ENCODE peak calls at places on chromosomes 5 and 9, in nine cellular contexts. T, R, Y, S, P, G, Z, W and Q are unnamed samples.

GRCh38 chr9:127506814-127507750 is 55.8 kb downstream of the LRSAM1 start:
- DNase-seq in T (peak; percentile 71), R (no peak), Y (no peak), S (no peak), P (no peak), G (peak; percentile 57), Z (peak; percentile 78), W (no peak), Q (no peak)

GRCh38 chr5:143717400-143717799 is 94.6 kb upstream of the HMHB1 start:
- DNase-seq in T (no peak), R (peak; percentile 82), Y (no peak), S (peak; percentile 63), P (no peak), G (no peak), Z (peak; percentile 91), W (no peak), Q (no peak)

GRCh38 chr9:91207889-91208651 is 153.6 kb downstream of the AUH start:
- DNase-seq in T (no peak), R (peak; percentile 29), Y (no peak), S (peak; percentile 72), P (peak; percentile 23), G (no peak), Z (peak; percentile 58), W (no peak), Q (no peak)

GRCh38 chr9:125525846-125526619 is 181.0 kb downstream of the MAPKAP1 start:
- DNase-seq in T (no peak), R (peak; percentile 86), Y (no peak), S (no peak), P (no peak), G (peak; percentile 72), Z (peak; percentile 72), W (no peak), Q (no peak)

GRCh38 chr5:146338774-146339714 is at the start of gene POU4F3:
- DNase-seq in T (no peak), R (no peak), Y (no peak), S (no peak), P (peak; percentile 34), G (no peak), Z (no peak), W (no peak), Q (no peak)

GRCh38 chr9:94593459-94594345 is at the start of gene FBP2:
- DNase-seq in T (no peak), R (no peak), Y (no peak), S (no peak), P (no peak), G (no peak), Z (no peak), W (no peak), Q (no peak)

GRCh38 chr5:37197340-37198050 is 51.7 kb downstream of the CPLANE1 start:
- DNase-seq in T (no peak), R (peak; percentile 17), Y (no peak), S (no peak), P (no peak), G (no peak), Z (no peak), W (no peak), Q (no peak)

GRCh38 chr5:160926428-160926827 is 74.4 kb upstream of the ATP10B start:
- DNase-seq in T (no peak), R (no peak), Y (no peak), S (no peak), P (no peak), G (no peak), Z (peak; percentile 5), W (no peak), Q (no peak)

GRCh38 chr5:174665347-174665746 is 59.0 kb upstream of the MSX2 start:
- DNase-seq in T (no peak), R (no peak), Y (no peak), S (no peak), P (no peak), G (no peak), Z (no peak), W (no peak), Q (no peak)

GRCh38 chr9:110189001-110189400 is 19.0 kb downstream of the C9orf152 start:
- DNase-seq in T (peak; percentile 74), R (no peak), Y (no peak), S (no peak), P (no peak), G (no peak), Z (no peak), W (no peak), Q (no peak)

GRCh38 chr5:34609951-34610431 is 46.1 kb upstream of the RAI14 start:
- DNase-seq in T (no peak), R (peak; percentile 33), Y (no peak), S (peak; percentile 19), P (peak; percentile 15), G (no peak), Z (peak; percentile 68), W (no peak), Q (peak; percentile 67)

GRCh38 chr9:82170871-82171270 is 182.3 kb downstream of the SPATA31D1 start:
- DNase-seq in T (no peak), R (peak; percentile 77), Y (no peak), S (no peak), P (no peak), G (no peak), Z (peak; percentile 51), W (no peak), Q (no peak)

GRCh38 chr5:6407547-6408259 is 29.4 kb upstream of the MED10 start:
- DNase-seq in T (no peak), R (no peak), Y (no peak), S (no peak), P (no peak), G (no peak), Z (no peak), W (no peak), Q (no peak)

GRCh38 chr9:27572566-27572917 is 739 bp downstream of the C9orf72 start:
- DNase-seq in T (no peak), R (no peak), Y (no peak), S (peak; percentile 67), P (peak; percentile 16), G (no peak), Z (peak; percentile 23), W (peak; percentile 82), Q (no peak)

GRCh38 chr9:79616013-79616412 is 44.2 kb downstream of the TLE4 start:
- DNase-seq in T (no peak), R (peak; percentile 36), Y (no peak), S (no peak), P (no peak), G (no peak), Z (no peak), W (no peak), Q (no peak)

GRCh38 chr9:79617395-79617794 is 45.6 kb downstream of the TLE4 start:
- DNase-seq in T (peak; percentile 75), R (peak; percentile 75), Y (no peak), S (peak; percentile 21), P (no peak), G (no peak), Z (peak; percentile 57), W (no peak), Q (no peak)

GRCh38 chr9:79613145-79613544 is 41.4 kb downstream of the TLE4 start:
- DNase-seq in T (no peak), R (no peak), Y (no peak), S (no peak), P (no peak), G (no peak), Z (no peak), W (no peak), Q (no peak)

GRCh38 chr9:79616971-79617370 is 45.2 kb downstream of the TLE4 start:
- DNase-seq in T (no peak), R (no peak), Y (no peak), S (no peak), P (no peak), G (no peak), Z (no peak), W (no peak), Q (no peak)

GRCh38 chr9:79615038-79615437 is 43.3 kb downstream of the TLE4 start:
- DNase-seq in T (no peak), R (no peak), Y (no peak), S (no peak), P (no peak), G (no peak), Z (no peak), W (no peak), Q (no peak)
- H3K4me3 ChIP-seq in T (no peak overlapping the region), R (no peak overlapping the region), Y (no peak overlapping the region), S (no peak overlapping the region), P (no peak overlapping the region), G (no peak overlapping the region), Z (no peak overlapping the region), W (no peak overlapping the region), Q (no peak overlapping the region)

DNA sequence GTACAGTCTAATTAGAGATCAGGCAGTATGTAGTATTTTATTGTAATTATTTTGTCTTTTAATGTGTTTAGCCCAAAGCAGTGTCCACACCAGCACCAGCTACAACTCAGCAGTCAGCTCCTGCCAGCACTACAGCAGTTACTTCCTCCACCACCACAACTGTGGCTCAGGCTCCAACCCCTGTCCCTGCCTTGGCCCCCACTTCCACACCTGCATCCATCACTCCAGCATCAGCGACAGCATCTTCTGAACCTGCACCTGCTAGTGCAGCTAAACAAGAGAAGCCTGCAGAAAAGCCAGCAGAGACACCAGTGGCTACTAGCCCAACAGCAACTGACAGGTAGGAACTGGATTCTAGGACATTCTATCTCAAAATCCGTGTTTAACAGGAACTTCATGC is 23.2 kb downstream of the RAD23B start:
- DNase-seq in T (no peak), R (no peak), Y (no peak), S (no peak), P (no peak), G (no peak), Z (no peak), W (no peak), Q (no peak)
- H3K4me1 ChIP-seq in T (no peaks in the 10 kb centered on the region), R (peaks cover 19% of the 10 kb centered on the region), Y (no peaks in the 10 kb centered on the region), S (no peaks in the 10 kb centered on the region), P (no peaks in the 10 kb centered on the region), G (no peaks in the 10 kb centered on the region), Z (no peaks in the 10 kb centered on the region), W (no peaks in the 10 kb centered on the region), Q (no peaks in the 10 kb centered on the region)

GRCh38 chr5:67004730-67005350 is 191.8 kb downstream of the CD180 start:
- DNase-seq in T (no peak), R (peak; percentile 54), Y (no peak), S (no peak), P (peak; percentile 28), G (no peak), Z (no peak), W (no peak), Q (no peak)

GRCh38 chr5:67000794-67001475 is 195.7 kb downstream of the CD180 start:
- DNase-seq in T (no peak), R (no peak), Y (no peak), S (no peak), P (no peak), G (no peak), Z (no peak), W (no peak), Q (no peak)

GRCh38 chr5:67003906-67004729 is 192.5 kb downstream of the CD180 start:
- DNase-seq in T (peak; percentile 91), R (peak; percentile 83), Y (peak; percentile 53), S (peak; percentile 97), P (peak; percentile 96), G (peak; percentile 86), Z (peak; percentile 97), W (peak; percentile 94), Q (peak; percentile 74)

GRCh38 chr5:67003373-67003905 is 193.2 kb downstream of the CD180 start:
- DNase-seq in T (no peak), R (no peak), Y (no peak), S (no peak), P (no peak), G (no peak), Z (peak; percentile 34), W (no peak), Q (no peak)

GRCh38 chr5:67002832-67003231 is 193.8 kb downstream of the CD180 start:
- DNase-seq in T (no peak), R (peak; percentile 38), Y (no peak), S (no peak), P (no peak), G (no peak), Z (no peak), W (no peak), Q (no peak)
- H3K4me3 ChIP-seq in T (peak overlapping the region; percentile 63), R (peak overlapping the region; percentile 87), Y (no peak overlapping the region), S (no peak overlapping the region), P (peak overlapping the region; percentile 78), G (no peak overlapping the region), Z (no peak overlapping the region), W (peak overlapping the region; percentile 83), Q (no peak overlapping the region)

GRCh38 chr5:1152771-1153282 is 41.0 kb upstream of the SLC12A7 start:
- DNase-seq in T (no peak), R (peak; percentile 12), Y (no peak), S (no peak), P (no peak), G (no peak), Z (no peak), W (no peak), Q (peak; percentile 97)
- H3K4me1 ChIP-seq in T (no peaks in the 10 kb centered on the region), R (no peaks in the 10 kb centered on the region), Y (no peaks in the 10 kb centered on the region), S (no peaks in the 10 kb centered on the region), P (no peaks in the 10 kb centered on the region), G (no peaks in the 10 kb centered on the region), Z (no peaks in the 10 kb centered on the region), W (no peaks in the 10 kb centered on the region), Q (peaks cover 63% of the 10 kb centered on the region)